ENCODE peak calls at places on chromosomes 2 and 18, in eight cellular contexts. Y is testis; S is upper lobe of right lung; U is lower lobe of right lung; R is AG04449; N is Peyer's patch; J is breast epithelium; P is CD8-positive, alpha-beta memory T cell. F is an unnamed sample.
A peak's percentile ranks its signal among the peaks of the same experiment; 100 is the strongest.

GRCh38 chr2:101912545-101912944 is 79.2 kb upstream of the IL1R2 start:
- DNase-seq in Y (no peak), S (no peak), U (no peak), R (no peak), N (no peak), J (no peak), P (no peak), F (no peak)

GRCh38 chr2:234873828-234874173 is 78.0 kb upstream of the SH3BP4 start:
- DNase-seq in Y (no peak), S (no peak), U (no peak), R (no peak), N (no peak), J (no peak), P (no peak), F (no peak)

GRCh38 chr2:75200140-75200985 is 1.0 kb upstream of the TACR1 start:
- DNase-seq in Y (peak; percentile 72), S (peak; percentile 81), U (peak; percentile 72), R (no peak), N (no peak), J (no peak), P (no peak), F (peak; percentile 65)

GRCh38 chr18:56835331-56835730 is 184.2 kb downstream of the WDR7 start:
- DNase-seq in Y (no peak), S (no peak), U (no peak), R (no peak), N (no peak), J (no peak), P (no peak), F (no peak)

GRCh38 chr18:67266591-67267237 is 249.8 kb downstream of the DSEL start:
- DNase-seq in Y (no peak), S (no peak), U (no peak), R (no peak), N (no peak), J (no peak), P (no peak), F (no peak)

GRCh38 chr18:45777393-45777792 is 48.1 kb upstream of the SIGLEC15 start:
- DNase-seq in Y (no peak), S (no peak), U (no peak), R (peak; percentile 84), N (no peak), J (no peak), P (no peak), F (no peak)

GRCh38 chr2:239432174-239432573 is 31.4 kb upstream of the HDAC4 start:
- DNase-seq in Y (no peak), S (no peak), U (no peak), R (no peak), N (no peak), J (no peak), P (no peak), F (no peak)

GRCh38 chr2:124877065-124877671 is 852.1 kb downstream of the CNTNAP5 start:
- DNase-seq in Y (peak; percentile 57), S (no peak), U (no peak), R (no peak), N (no peak), J (no peak), P (no peak), F (no peak)

GRCh38 chr2:239599299-239599698 is 198.5 kb upstream of the HDAC4 start:
- DNase-seq in Y (no peak), S (peak; percentile 37), U (peak; percentile 41), R (no peak), N (peak; percentile 26), J (no peak), P (no peak), F (peak; percentile 28)

GRCh38 chr18:54607213-54607934 is 16.3 kb downstream of the DYNAP start:
- DNase-seq in Y (no peak), S (no peak), U (no peak), R (no peak), N (peak; percentile 52), J (peak; percentile 66), P (no peak), F (peak; percentile 2)

DNA sequence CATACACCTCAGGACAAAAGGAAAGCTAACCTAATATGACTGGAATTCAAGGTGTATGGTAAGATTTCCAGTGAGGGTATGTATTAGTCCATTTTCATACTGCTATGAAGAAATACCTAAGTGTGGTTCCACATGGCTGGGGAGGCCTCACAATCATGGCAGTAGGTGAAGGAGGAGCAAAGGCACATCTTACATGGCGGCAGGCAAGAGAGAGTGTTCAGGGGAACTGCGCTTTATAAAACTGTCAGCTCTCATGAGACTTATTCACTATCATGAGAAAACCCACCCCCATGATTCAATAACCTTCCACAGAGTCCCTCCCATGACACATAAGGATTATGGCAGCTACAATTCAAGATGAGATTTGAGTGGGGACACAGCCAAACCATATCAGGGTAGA is 186.0 kb downstream of the PLCL1 start:
- DNase-seq in Y (no peak), S (no peak), U (no peak), R (no peak), N (no peak), J (no peak), P (no peak), F (no peak)
- H3K4me3 ChIP-seq in Y (no peak overlapping the region), S (no peak overlapping the region), U (no peak overlapping the region), R (no peak overlapping the region), N (no peak overlapping the region), J (no peak overlapping the region), P (no peak overlapping the region), F (no peak overlapping the region)

GRCh38 chr18:3067213-3068118 is 54.5 kb upstream of the LPIN2 start:
- DNase-seq in Y (no peak), S (no peak), U (no peak), R (no peak), N (no peak), J (no peak), P (no peak), F (no peak)
- H3K4me3 ChIP-seq in Y (no peak overlapping the region), S (no peak overlapping the region), U (peak overlapping the region; percentile 4), R (no peak overlapping the region), N (no peak overlapping the region), J (no peak overlapping the region), P (peak overlapping the region; percentile 13), F (no peak overlapping the region)

GRCh38 chr2:39573276-39573675 is 92.4 kb upstream of the TMEM178A start:
- DNase-seq in Y (no peak), S (no peak), U (no peak), R (no peak), N (no peak), J (no peak), P (no peak), F (no peak)
- H3K4me3 ChIP-seq in Y (no peak overlapping the region), S (no peak overlapping the region), U (no peak overlapping the region), R (no peak overlapping the region), N (no peak overlapping the region), J (no peak overlapping the region), P (no peak overlapping the region), F (no peak overlapping the region)

GRCh38 chr18:2050702-2051201 is 520.6 kb downstream of the METTL4 start:
- DNase-seq in Y (no peak), S (no peak), U (no peak), R (no peak), N (no peak), J (no peak), P (no peak), F (no peak)

GRCh38 chr18:2050016-2050415 is 521.3 kb downstream of the METTL4 start:
- DNase-seq in Y (no peak), S (no peak), U (no peak), R (no peak), N (no peak), J (no peak), P (no peak), F (no peak)
- H3K4me3 ChIP-seq in Y (no peak overlapping the region), S (no peak overlapping the region), U (no peak overlapping the region), R (no peak overlapping the region), N (no peak overlapping the region), J (no peak overlapping the region), P (no peak overlapping the region), F (no peak overlapping the region)

GRCh38 chr2:240858871-240859270 is 9.8 kb upstream of the AGXT start:
- DNase-seq in Y (no peak), S (no peak), U (no peak), R (no peak), N (no peak), J (no peak), P (no peak), F (no peak)

GRCh38 chr2:240856151-240856980 is 12.3 kb upstream of the AGXT start:
- DNase-seq in Y (no peak), S (no peak), U (no peak), R (no peak), N (no peak), J (no peak), P (no peak), F (peak; percentile 93)

GRCh38 chr2:240858321-240858720 is 10.3 kb upstream of the AGXT start:
- DNase-seq in Y (no peak), S (no peak), U (no peak), R (no peak), N (no peak), J (no peak), P (no peak), F (peak; percentile 22)

GRCh38 chr2:240855670-240856069 is 13.0 kb upstream of the AGXT start:
- DNase-seq in Y (no peak), S (no peak), U (no peak), R (no peak), N (no peak), J (no peak), P (no peak), F (no peak)

DNA sequence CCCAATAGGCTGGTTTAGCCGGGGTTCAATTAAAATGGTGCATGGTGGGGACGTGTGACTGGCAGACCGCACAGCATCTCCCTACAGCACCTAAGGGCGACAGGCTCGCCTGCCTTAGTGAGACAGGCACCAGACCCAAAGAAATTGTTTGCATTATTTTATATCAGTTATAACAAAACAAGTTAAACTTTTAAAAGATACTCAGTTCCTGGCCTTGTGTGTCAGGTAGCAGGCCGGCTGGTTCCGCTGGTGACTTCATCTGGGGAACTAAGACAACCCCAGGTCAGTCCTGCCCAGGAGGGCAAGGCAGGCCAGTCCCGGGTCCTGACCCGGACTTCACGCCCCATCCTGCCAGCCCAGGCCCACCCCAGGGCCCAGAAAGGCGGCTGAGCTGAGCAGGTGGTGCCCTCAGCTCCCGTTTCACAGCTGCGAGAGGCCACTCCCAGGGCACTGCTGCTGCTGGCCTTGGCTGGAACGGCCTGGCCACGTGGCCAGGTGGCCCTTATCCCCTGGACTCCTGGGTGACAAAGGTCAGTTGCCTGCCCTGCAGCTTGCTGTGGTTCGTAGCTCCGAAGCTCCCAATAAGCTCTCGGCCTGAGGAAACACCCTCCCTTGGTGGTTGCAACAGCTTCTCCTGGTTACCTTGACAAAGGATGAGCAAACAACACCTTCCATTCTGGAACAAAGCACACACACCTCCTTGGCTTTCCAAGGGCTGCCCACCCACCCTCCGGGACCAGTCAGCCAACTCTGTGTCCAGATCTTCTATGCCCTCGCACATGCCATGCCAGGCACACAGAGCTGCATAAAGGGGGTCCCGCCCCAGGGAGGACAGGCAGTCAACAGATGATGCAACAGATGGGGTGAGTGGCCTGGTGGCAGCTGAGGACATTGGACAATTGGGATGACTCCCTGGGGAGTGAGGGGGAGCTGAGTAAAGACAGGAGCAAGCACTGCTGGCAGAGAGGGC is 11.3 kb upstream of the AGXT start:
- DNase-seq in Y (no peak), S (no peak), U (no peak), R (no peak), N (peak; percentile 76), J (no peak), P (no peak), F (peak; percentile 42)
- H3K4me3 ChIP-seq in Y (no peak overlapping the region), S (no peak overlapping the region), U (no peak overlapping the region), R (no peak overlapping the region), N (no peak overlapping the region), J (no peak overlapping the region), P (no peak overlapping the region), F (no peak overlapping the region)